ENCODE peak calls at places on chromosome 20, in four cellular contexts. W is adrenal gland, X is transverse colon, Q is stomach. T is an unnamed sample.

GRCh38 chr20:6492396-6493055 is 275.0 kb upstream of the BMP2 start:
- DNase-seq in Q (no peak), W (no peak), X (no peak), T (no peak)

GRCh38 chr20:61631770-61632169 is 379.7 kb downstream of the CDH4 start:
- DNase-seq in X (no peak), W (no peak), Q (no peak), T (no peak)

GRCh38 chr20:59789641-59790040 is 143.8 kb downstream of the SYCP2 start:
- DNase-seq in W (no peak), Q (peak), X (no peak), T (no peak)

GRCh38 chr20:43477634-43478033 is 19.9 kb downstream of the SRSF6 start:
- DNase-seq in W (no peak), Q (no peak), X (no peak), T (no peak)

GRCh38 chr20:58963060-58963584 is 17.9 kb upstream of the NELFCD start:
- DNase-seq in X (no peak), W (no peak), Q (no peak), T (no peak)

GRCh38 chr20:34562643-34563042 is 4.1 kb downstream of the MAP1LC3A start:
- DNase-seq in X (no peak), Q (no peak), W (no peak), T (no peak)

GRCh38 chr20:23294671-23295070 is 55.9 kb upstream of the NXT1 start:
- DNase-seq in Q (no peak), X (no peak), W (no peak), T (no peak)

GRCh38 chr20:58546756-58547526 is 31.7 kb upstream of the APCDD1L start:
- DNase-seq in X (no peak), W (no peak), Q (peak), T (no peak)

GRCh38 chr20:34689486-34689885 is 12.6 kb upstream of the PIGU start:
- DNase-seq in W (no peak), Q (no peak), X (no peak), T (no peak)

GRCh38 chr20:59880198-59880597 is 53.2 kb downstream of the SYCP2 start:
- DNase-seq in Q (no peak), X (no peak), W (no peak), T (no peak)

GRCh38 chr20:50675671-50676376 is 15.5 kb downstream of the RIPOR3 start:
- DNase-seq in X (no peak), Q (no peak), W (peak), T (peak)

GRCh38 chr20:43404880-43405279 is 52.8 kb upstream of the SRSF6 start:
- DNase-seq in X (no peak), W (no peak), Q (no peak), T (no peak)

GRCh38 chr20:21710341-21710740 is 4.9 kb downstream of the PAX1 start:
- DNase-seq in X (no peak), Q (no peak), W (no peak), T (no peak)

GRCh38 chr20:47038581-47039560 is 144.2 kb downstream of the EYA2 start:
- DNase-seq in X (no peak), Q (peak), W (peak), T (no peak)

GRCh38 chr20:22339946-22340345 is 244.4 kb downstream of the FOXA2 start:
- DNase-seq in Q (no peak), X (no peak), W (no peak), T (no peak)

DNA sequence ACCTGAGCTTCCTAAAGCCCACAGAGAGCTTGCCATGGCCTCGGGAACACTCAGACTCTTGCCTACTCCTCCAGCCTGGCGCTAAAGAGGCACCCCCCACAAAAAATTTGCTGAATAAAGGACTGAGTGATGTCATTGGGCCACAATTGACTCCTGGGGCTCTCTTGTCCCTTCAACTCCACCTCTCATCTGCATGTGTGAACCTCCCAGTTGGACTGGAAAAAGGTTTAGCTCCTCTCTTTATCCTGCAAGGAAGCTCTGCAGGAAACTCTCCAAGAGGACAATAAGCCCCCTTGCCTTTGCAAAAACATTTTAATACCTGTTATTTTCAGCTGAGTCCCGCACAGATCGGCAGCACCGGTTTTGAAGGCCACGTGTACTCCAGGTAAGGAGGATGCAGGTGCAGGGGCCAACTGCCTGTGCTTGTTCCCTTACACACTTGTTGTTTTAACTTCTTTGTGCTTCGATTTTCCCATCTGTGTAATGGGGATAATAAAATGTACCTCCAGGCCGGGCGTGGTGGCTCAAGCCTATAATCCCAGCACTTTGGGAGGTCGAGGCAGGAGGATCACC is 107.3 kb downstream of the TFAP2C start:
- DNase-seq in X (no peak), Q (no peak), W (no peak), T (no peak)
- H3K4me3 ChIP-seq in X (no peak), Q (no peak), W (no peak), T (no peak)

GRCh38 chr20:17611540-17612286 is 41.8 kb downstream of the DSTN start:
- DNase-seq in X (peak), Q (peak), W (peak), T (peak)
- TF ChIP-seq POLR2A in X (no peak), Q (no peak), W (no peak), T (no peak)

GRCh38 chr20:31390490-31390889 is at the start of gene DEFB119:
- DNase-seq in Q (no peak), X (no peak), W (no peak), T (no peak)

GRCh38 chr20:31392836-31393235 is 2.4 kb upstream of the DEFB119 start:
- DNase-seq in X (no peak), W (no peak), Q (no peak), T (no peak)

DNA sequence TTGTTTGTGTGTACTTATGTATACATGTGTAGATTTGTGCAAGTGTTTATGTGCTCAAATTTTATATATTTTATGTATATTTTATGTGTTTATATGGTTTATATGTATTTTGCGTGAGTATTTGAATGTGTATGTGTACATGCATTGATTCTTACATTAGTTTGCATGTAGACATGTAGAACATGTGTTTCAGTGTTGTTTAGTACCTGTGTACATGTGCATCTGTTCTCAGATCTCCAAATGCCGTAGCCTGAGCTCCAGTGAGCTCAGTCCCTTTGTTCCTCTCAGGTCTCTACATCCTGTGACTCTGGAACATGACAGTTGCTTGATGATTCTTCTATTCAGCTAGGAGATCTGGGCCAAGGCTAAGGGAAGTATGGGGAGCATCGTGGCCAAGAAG is 4.5 kb upstream of the DEFB119 start:
- DNase-seq in W (no peak), X (no peak), Q (no peak), T (no peak)
- H3K4me3 ChIP-seq in W (no peak), X (no peak), Q (no peak), T (no peak)

GRCh38 chr20:37902504-37903313 is at the start of gene VSTM2L:
- DNase-seq in W (peak), X (peak), Q (peak), T (no peak)
- TF ChIP-seq POLR2A in W (no peak), X (no peak), Q (no peak), T (no peak)

T was measured in body of pancreas.